ENCODE peak calls at places on chromosomes 12 and 14, in four cellular contexts. One of them, this sample, is unnamed.

GRCh38 chr12:121549075-121549474 is 31.7 kb downstream of the KDM2B start:
- DNase-seq in ecto neural progenitor cell: no peak
- DNase-seq in EH: no peak
- DNase-seq in naive thymus-derived CD8-positive, alpha-beta T cell: no peak
- DNase-seq in this sample: no peak

GRCh38 chr12:12081836-12082497 is 11.2 kb downstream of the BCL2L14 start:
- DNase-seq in ecto neural progenitor cell: peak; percentile 46
- DNase-seq in EH: peak; percentile 71
- DNase-seq in naive thymus-derived CD8-positive, alpha-beta T cell: no peak
- DNase-seq in this sample: peak; percentile 44

GRCh38 chr12:103799504-103800251 is 41.4 kb downstream of the NT5DC3 start:
- DNase-seq in ecto neural progenitor cell: no peak
- DNase-seq in EH: peak; percentile 30
- DNase-seq in naive thymus-derived CD8-positive, alpha-beta T cell: no peak
- DNase-seq in this sample: peak; percentile 86

GRCh38 chr12:48934312-48934706 is 9.0 kb upstream of the FKBP11 start:
- DNase-seq in ecto neural progenitor cell: no peak
- DNase-seq in EH: peak; percentile 19
- DNase-seq in naive thymus-derived CD8-positive, alpha-beta T cell: no peak
- DNase-seq in this sample: no peak

GRCh38 chr12:43407816-43408645 is 144.0 kb downstream of the ADAMTS20 start:
- DNase-seq in ecto neural progenitor cell: no peak
- DNase-seq in EH: peak; percentile 50
- DNase-seq in naive thymus-derived CD8-positive, alpha-beta T cell: no peak
- DNase-seq in this sample: peak; percentile 17

GRCh38 chr14:99699861-99700260 is 15.8 kb downstream of the CYP46A1 start:
- DNase-seq in ecto neural progenitor cell: no peak
- DNase-seq in EH: no peak
- DNase-seq in naive thymus-derived CD8-positive, alpha-beta T cell: no peak
- DNase-seq in this sample: no peak

GRCh38 chr12:22678175-22678574 is 53.2 kb downstream of the ETNK1 start:
- DNase-seq in ecto neural progenitor cell: no peak
- DNase-seq in EH: no peak
- DNase-seq in naive thymus-derived CD8-positive, alpha-beta T cell: no peak
- DNase-seq in this sample: no peak

GRCh38 chr12:7460375-7461259 is 16.7 kb upstream of the CD163L1 start:
- DNase-seq in ecto neural progenitor cell: peak; percentile 71
- DNase-seq in EH: peak; percentile 55
- DNase-seq in naive thymus-derived CD8-positive, alpha-beta T cell: peak; percentile 26
- DNase-seq in this sample: peak; percentile 55

GRCh38 chr14:81169711-81170103 is 51.1 kb downstream of the GTF2A1 start:
- DNase-seq in ecto neural progenitor cell: no peak
- DNase-seq in EH: peak; percentile 29
- DNase-seq in naive thymus-derived CD8-positive, alpha-beta T cell: peak; percentile 15
- DNase-seq in this sample: peak; percentile 9

GRCh38 chr14:94115068-94115591 is 4.6 kb downstream of the IFI27 start:
- DNase-seq in ecto neural progenitor cell: peak; percentile 31
- DNase-seq in EH: no peak
- DNase-seq in naive thymus-derived CD8-positive, alpha-beta T cell: no peak
- DNase-seq in this sample: no peak

GRCh38 chr12:129084875-129085826 is 231.9 kb downstream of the GLT1D1 start:
- DNase-seq in ecto neural progenitor cell: no peak
- DNase-seq in EH: no peak
- DNase-seq in naive thymus-derived CD8-positive, alpha-beta T cell: no peak
- DNase-seq in this sample: no peak

GRCh38 chr12:7994731-7995205 is 37.7 kb upstream of the FOXJ2 start:
- DNase-seq in ecto neural progenitor cell: no peak
- DNase-seq in EH: peak; percentile 96
- DNase-seq in naive thymus-derived CD8-positive, alpha-beta T cell: no peak
- DNase-seq in this sample: peak; percentile 79

GRCh38 chr14:101111620-101112290 is 208.2 kb upstream of the RTL1 start:
- DNase-seq in ecto neural progenitor cell: no peak
- DNase-seq in EH: no peak
- DNase-seq in naive thymus-derived CD8-positive, alpha-beta T cell: no peak
- DNase-seq in this sample: no peak

GRCh38 chr12:19530631-19531020 is 91.3 kb downstream of the AEBP2 start:
- DNase-seq in ecto neural progenitor cell: no peak
- DNase-seq in EH: peak; percentile 71
- DNase-seq in naive thymus-derived CD8-positive, alpha-beta T cell: no peak
- DNase-seq in this sample: peak; percentile 63

GRCh38 chr12:62700091-62700490 is 233.5 kb downstream of the MON2 start:
- DNase-seq in ecto neural progenitor cell: no peak
- DNase-seq in EH: peak; percentile 74
- DNase-seq in naive thymus-derived CD8-positive, alpha-beta T cell: no peak
- DNase-seq in this sample: peak; percentile 39

GRCh38 chr12:65630555-65630954 is 193.7 kb upstream of the HMGA2 start:
- DNase-seq in ecto neural progenitor cell: no peak
- DNase-seq in EH: no peak
- DNase-seq in naive thymus-derived CD8-positive, alpha-beta T cell: no peak
- DNase-seq in this sample: no peak

GRCh38 chr12:109586385-109587296 is 13.0 kb downstream of the MVK start:
- DNase-seq in ecto neural progenitor cell: no peak
- DNase-seq in EH: no peak
- DNase-seq in naive thymus-derived CD8-positive, alpha-beta T cell: no peak
- DNase-seq in this sample: peak; percentile 11

GRCh38 chr14:101075801-101076413 is 172.4 kb upstream of the RTL1 start:
- DNase-seq in ecto neural progenitor cell: peak; percentile 43
- DNase-seq in EH: no peak
- DNase-seq in naive thymus-derived CD8-positive, alpha-beta T cell: no peak
- DNase-seq in this sample: no peak

GRCh38 chr14:88202296-88202695 is 120.8 kb downstream of the KCNK10 start:
- DNase-seq in ecto neural progenitor cell: no peak
- DNase-seq in EH: no peak
- DNase-seq in naive thymus-derived CD8-positive, alpha-beta T cell: no peak
- DNase-seq in this sample: no peak

GRCh38 chr14:51157012-51157411 is 62.1 kb upstream of the TRIM9 start:
- DNase-seq in ecto neural progenitor cell: no peak
- DNase-seq in EH: peak; percentile 24
- DNase-seq in naive thymus-derived CD8-positive, alpha-beta T cell: no peak
- DNase-seq in this sample: peak; percentile 34

GRCh38 chr12:5803532-5803931 is 141.5 kb downstream of the ANO2 start:
- DNase-seq in ecto neural progenitor cell: no peak
- DNase-seq in EH: no peak
- DNase-seq in naive thymus-derived CD8-positive, alpha-beta T cell: no peak
- DNase-seq in this sample: no peak

GRCh38 chr12:77060136-77060882 is 5.1 kb downstream of the E2F7 start:
- DNase-seq in ecto neural progenitor cell: no peak
- DNase-seq in EH: no peak
- DNase-seq in naive thymus-derived CD8-positive, alpha-beta T cell: no peak
- DNase-seq in this sample: no peak

GRCh38 chr12:19323768-19324167 is 115.5 kb upstream of the AEBP2 start:
- DNase-seq in ecto neural progenitor cell: no peak
- DNase-seq in EH: peak; percentile 56
- DNase-seq in naive thymus-derived CD8-positive, alpha-beta T cell: no peak
- DNase-seq in this sample: no peak